ENCODE peak calls at places on chromosomes 11 and 22, in five cellular contexts. L is colonic mucosa, B is astrocyte of the spinal cord, C is upper lobe of left lung, P is lower leg skin. A is an unnamed sample.

GRCh38 chr22:43078522-43078921 is 10.7 kb downstream of the TTLL1 start:
- DNase-seq in C (no peak), P (no peak), L (peak), B (no peak), A (no peak)

GRCh38 chr22:46085831-46086576 is 64.3 kb upstream of the PPARA start:
- DNase-seq in L (peak), P (peak), B (no peak), C (peak), A (no peak)

GRCh38 chr11:125374398-125374797 is 121.7 kb downstream of the FEZ1 start:
- DNase-seq in L (no peak), C (no peak), B (no peak), P (no peak), A (no peak)

GRCh38 chr11:416757-417621 is 2.2 kb upstream of the SIGIRR start:
- DNase-seq in B (no peak), L (peak), P (no peak), C (peak), A (peak)

GRCh38 chr22:27164781-27165503 is 507.6 kb downstream of the MIAT start:
- DNase-seq in P (peak), C (no peak), B (no peak), L (no peak), A (no peak)

GRCh38 chr22:21714059-21714770 is 21.4 kb downstream of the YPEL1 start:
- DNase-seq in L (no peak), C (no peak), P (no peak), B (no peak), A (no peak)

GRCh38 chr11:129226207-129226798 is 34.2 kb upstream of the ARHGAP32 start:
- DNase-seq in B (no peak), P (no peak), C (no peak), L (no peak), A (no peak)

GRCh38 chr22:43198126-43198525 is 11.2 kb upstream of the TTLL12 start:
- DNase-seq in P (no peak), L (no peak), C (no peak), B (no peak), A (no peak)

GRCh38 chr22:40718250-40719204 is 39.2 kb downstream of the MCHR1 start:
- DNase-seq in P (no peak), B (no peak), L (no peak), C (no peak), A (peak)

GRCh38 chr22:45762545-45763235 is 91.1 kb downstream of the ATXN10 start:
- DNase-seq in L (no peak), C (no peak), B (no peak), P (no peak), A (no peak)

DNA sequence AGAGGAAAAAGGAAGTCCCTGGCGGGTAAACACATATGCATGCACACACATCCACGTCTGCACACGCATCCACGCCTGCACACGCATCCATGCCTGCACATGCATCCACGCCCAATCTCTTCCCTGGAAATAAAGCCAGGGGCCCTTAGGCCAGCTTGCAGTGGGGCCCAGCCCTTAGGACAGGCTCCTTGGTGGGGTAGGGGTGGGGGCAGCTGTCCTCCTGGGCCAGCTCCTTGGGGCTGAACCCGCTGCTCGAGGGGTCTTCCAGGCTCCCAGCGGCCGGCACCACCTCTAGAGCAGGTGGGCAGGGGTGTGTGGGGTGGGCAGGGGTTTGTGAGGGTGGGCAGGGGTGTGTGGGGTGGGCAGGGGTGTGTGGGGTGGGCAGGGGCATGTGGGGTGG is 1.9 kb downstream of the C11orf21 start:
- DNase-seq in C (no peak), B (no peak), P (peak), L (no peak), A (no peak)
- TF ChIP-seq CTCF in C (no peak), B (no peak), P (no peak), L (no peak), A (no peak)

GRCh38 chr11:119460582-119460981 is 37.6 kb upstream of the THY1 start:
- DNase-seq in B (peak), C (no peak), L (no peak), P (no peak), A (no peak)
- H3K4me3 ChIP-seq in B (no peak), C (no peak), L (no peak), P (no peak), A (no peak)

GRCh38 chr11:69707156-69707555 is 3.3 kb upstream of the FGF19 start:
- DNase-seq in C (no peak), P (no peak), L (peak), B (no peak), A (no peak)
- TF ChIP-seq CTCF in C (no peak), P (no peak), L (no peak), B (no peak), A (no peak)

GRCh38 chr22:37484115-37485005 is 1.8 kb downstream of the MFNG start:
- DNase-seq in C (peak), L (peak), P (peak), B (no peak), A (peak)

GRCh38 chr22:37482244-37482643 is 3.9 kb downstream of the MFNG start:
- DNase-seq in P (no peak), B (no peak), C (no peak), L (no peak), A (no peak)

GRCh38 chr22:37485006-37485713 is 1.0 kb downstream of the MFNG start:
- DNase-seq in L (no peak), P (no peak), B (no peak), C (peak), A (peak)

GRCh38 chr22:37483050-37483449 is 3.1 kb downstream of the MFNG start:
- DNase-seq in C (no peak), B (no peak), L (no peak), P (no peak), A (no peak)

GRCh38 chr22:37483594-37484114 is 2.5 kb downstream of the MFNG start:
- DNase-seq in B (no peak), P (no peak), L (no peak), C (peak), A (no peak)
- H3K4me3 ChIP-seq in B (no peak), P (no peak), L (peak), C (peak), A (peak)

DNA sequence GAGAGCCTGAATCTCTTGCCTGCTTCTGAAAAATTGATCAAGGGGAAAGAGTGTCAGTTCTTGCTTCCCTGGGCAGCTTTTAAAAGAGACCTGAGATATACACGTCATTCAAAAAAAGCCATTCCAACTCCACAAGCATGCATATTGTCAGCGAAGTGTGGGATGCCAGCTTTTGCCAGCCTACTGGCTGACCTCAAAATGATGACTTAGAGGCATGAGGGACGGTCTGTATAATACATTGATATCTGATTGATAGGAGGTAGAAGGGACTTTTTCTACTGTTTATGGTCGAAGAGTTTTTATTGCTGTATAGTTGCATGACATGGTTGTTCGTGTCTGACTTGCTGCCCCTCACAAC is 126.3 kb downstream of the MICAL2 start:
- DNase-seq in P (no peak), L (no peak), C (no peak), B (no peak), A (no peak)
- TF ChIP-seq CTCF in P (no peak), L (no peak), C (no peak), B (no peak), A (no peak)

GRCh38 chr11:110329441-110329840 is 33.0 kb upstream of the RDX start:
- DNase-seq in L (no peak), B (no peak), P (no peak), C (no peak), A (peak)
- H3K4me3 ChIP-seq in L (no peak), B (no peak), P (no peak), C (no peak), A (peak)

DNA sequence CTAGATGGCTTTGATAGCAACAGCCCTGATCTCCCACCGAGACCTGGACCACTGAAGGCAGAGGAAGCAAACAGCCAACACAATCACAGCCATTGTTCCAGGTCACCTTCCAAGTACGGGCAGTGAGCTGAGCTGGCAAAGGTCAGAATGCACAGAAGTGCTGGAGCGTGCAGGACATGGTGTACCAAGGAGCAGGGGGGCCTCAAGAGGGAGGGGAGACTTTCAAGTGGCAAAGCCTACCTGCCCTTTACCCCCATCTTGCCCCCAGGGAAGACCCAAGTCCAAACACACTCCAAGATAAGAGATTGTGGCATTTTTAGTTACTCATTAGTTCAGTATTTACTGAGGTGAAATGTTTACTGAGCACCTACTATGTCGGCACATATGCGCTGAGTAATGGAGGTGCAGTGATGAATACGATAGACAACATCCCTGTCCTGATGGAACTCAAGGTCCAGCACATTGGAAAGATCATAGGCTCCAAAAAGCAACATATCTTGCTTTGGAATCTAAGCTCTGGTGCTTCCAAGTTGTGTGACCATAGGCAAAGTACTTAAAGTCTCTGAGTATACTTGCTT is 26.0 kb upstream of the TTC12 start:
- DNase-seq in C (no peak), L (no peak), P (peak), B (no peak), A (no peak)
- TF ChIP-seq CTCF in C (no peak), L (no peak), P (no peak), B (no peak), A (no peak)

DNA sequence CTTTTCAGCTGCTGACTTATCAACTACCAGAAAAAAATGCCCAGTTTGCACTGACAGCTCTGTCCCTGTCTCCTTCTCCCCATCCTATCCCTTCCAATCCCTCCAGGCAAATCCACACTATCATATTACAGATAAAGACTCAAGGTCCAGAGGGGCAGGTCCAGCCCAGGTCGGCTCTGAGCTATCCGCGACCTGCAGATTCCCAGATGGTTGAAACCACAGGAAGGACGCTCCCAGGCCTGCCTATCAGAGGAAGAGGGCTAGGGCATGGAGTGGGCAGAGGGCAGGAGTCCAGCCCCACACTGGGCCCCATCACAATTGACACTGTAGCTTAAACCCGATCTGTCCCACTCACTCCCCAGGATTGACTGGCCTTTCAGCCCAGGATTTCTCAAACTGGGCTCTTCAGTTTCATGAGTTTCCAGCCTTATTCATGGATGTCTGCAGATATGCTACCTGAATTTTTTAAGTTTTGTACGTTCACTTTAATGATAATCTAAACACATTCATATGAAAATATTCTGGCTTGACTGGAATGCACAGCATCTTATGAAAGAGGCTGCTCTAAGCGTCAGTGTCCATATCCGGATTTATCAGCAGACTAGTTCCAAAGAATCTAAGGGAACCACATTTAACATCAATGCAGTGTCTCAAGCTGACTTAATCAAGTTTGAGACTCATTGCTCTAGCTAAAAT is 16.4 kb upstream of the FCHSD2 start:
- DNase-seq in P (peak), C (no peak), L (no peak), B (no peak), A (no peak)
- H3K4me3 ChIP-seq in P (no peak), C (no peak), L (no peak), B (no peak), A (peak)

A was measured in GM12865.